ENCODE peak calls at places on chromosome 3, in four cellular contexts. I, U, P and A are unnamed samples.

GRCh38 chr3:171342200-171342599 is 118.0 kb downstream of the TNIK start:
- DNase-seq in I (no peak), U (no peak), P (no peak), A (no peak)

GRCh38 chr3:183699238-183699947 is 1.8 kb downstream of the YEATS2 start:
- DNase-seq in I (peak), U (no peak), P (no peak), A (no peak)

GRCh38 chr3:48267782-48268181 is 26.9 kb downstream of the ZNF589 start:
- DNase-seq in I (peak), U (no peak), P (peak), A (no peak)

GRCh38 chr3:48128779-48129178 is 59.4 kb downstream of the CDC25A start:
- DNase-seq in I (no peak), U (no peak), P (no peak), A (no peak)

GRCh38 chr3:30609930-30610701 is 3.7 kb downstream of the TGFBR2 start:
- DNase-seq in I (no peak), U (no peak), P (no peak), A (no peak)

GRCh38 chr3:195112361-195112791 is 158.6 kb downstream of the XXYLT1 start:
- DNase-seq in I (no peak), U (no peak), P (no peak), A (peak)

GRCh38 chr3:184557348-184557950 is 4.1 kb upstream of the EPHB3 start:
- DNase-seq in I (no peak), U (no peak), P (no peak), A (no peak)

GRCh38 chr3:3443482-3443881 is 264.0 kb upstream of the CRBN start:
- DNase-seq in I (no peak), U (no peak), P (no peak), A (no peak)

GRCh38 chr3:139555249-139555648 is 15.7 kb upstream of the RBP1 start:
- DNase-seq in I (no peak), U (no peak), P (no peak), A (no peak)

GRCh38 chr3:13179181-13179580 is 106.0 kb upstream of the IQSEC1 start:
- DNase-seq in I (no peak), U (no peak), P (no peak), A (no peak)

GRCh38 chr3:13465236-13465958 is 14.7 kb upstream of the HDAC11 start:
- DNase-seq in I (no peak), U (no peak), P (no peak), A (no peak)

GRCh38 chr3:186529204-186529999 is 14.8 kb downstream of the CRYGS start:
- DNase-seq in I (no peak), U (no peak), P (no peak), A (no peak)

GRCh38 chr3:148023994-148024393 is 614.8 kb downstream of the ZIC1 start:
- DNase-seq in I (no peak), U (no peak), P (peak), A (peak)

GRCh38 chr3:139122221-139122581 is 77.5 kb upstream of the PRR23C start:
- DNase-seq in I (no peak), U (no peak), P (no peak), A (no peak)

GRCh38 chr3:193960485-193961172 is 175.3 kb upstream of the HES1 start:
- DNase-seq in I (peak), U (no peak), P (peak), A (peak)

GRCh38 chr3:72015463-72015862 is 230.5 kb upstream of the PROK2 start:
- DNase-seq in I (no peak), U (no peak), P (no peak), A (no peak)

GRCh38 chr3:25683410-25683809 is 18.7 kb upstream of the TOP2B start:
- DNase-seq in I (no peak), U (no peak), P (no peak), A (no peak)

GRCh38 chr3:172461530-172462138 is 13.4 kb upstream of the GHSR start:
- DNase-seq in I (no peak), U (no peak), P (no peak), A (no peak)

GRCh38 chr3:42544492-42545283 is 37.1 kb downstream of the SEC22C start:
- DNase-seq in I (peak), U (no peak), P (peak), A (peak)

GRCh38 chr3:197426161-197426566 is 127.8 kb upstream of the DLG1 start:
- DNase-seq in I (no peak), U (no peak), P (no peak), A (no peak)

DNA sequence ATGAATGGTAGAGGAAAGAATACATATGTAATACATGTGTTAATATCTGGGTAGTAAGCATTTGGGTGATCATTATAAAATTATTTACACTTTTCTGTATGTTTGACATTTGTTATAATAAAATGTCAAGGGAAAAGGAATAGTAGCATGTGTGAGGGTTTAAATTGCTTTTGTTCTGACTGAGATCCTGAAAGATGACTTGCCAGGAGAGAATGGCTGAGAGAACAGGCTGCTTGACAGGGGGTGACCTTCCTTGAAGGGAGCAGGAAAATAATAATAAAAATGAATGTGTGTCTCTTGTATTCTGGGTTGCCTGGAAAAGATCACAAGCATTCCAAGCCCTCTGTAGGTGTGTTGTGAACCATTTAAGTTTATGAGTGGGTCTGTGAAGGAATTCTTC is 1178.9 kb downstream of the ZPLD1 start:
- DNase-seq in I (no peak), U (no peak), P (no peak), A (no peak)
- TF ChIP-seq POLR2AphosphoS5 in I (no peak), U (no peak), P (no peak), A (no peak)

GRCh38 chr3:154040283-154040682 is 80.9 kb upstream of the ARHGEF26 start:
- DNase-seq in I (no peak), U (peak), P (peak), A (no peak)
- TF ChIP-seq CTCF in I (peak), U (peak), P (peak), A (no peak)

GRCh38 chr3:33420966-33421365 is 19.2 kb downstream of the UBP1 start:
- DNase-seq in I (no peak), U (no peak), P (no peak), A (no peak)
- TF ChIP-seq POLR2AphosphoS5 in I (no peak), U (no peak), P (no peak), A (no peak)

GRCh38 chr3:97821413-97821809 is 400 bp upstream of the CRYBG3 start:
- DNase-seq in I (peak), U (no peak), P (no peak), A (peak)
- TF ChIP-seq CTCF in I (no peak), U (no peak), P (no peak), A (peak)

DNA sequence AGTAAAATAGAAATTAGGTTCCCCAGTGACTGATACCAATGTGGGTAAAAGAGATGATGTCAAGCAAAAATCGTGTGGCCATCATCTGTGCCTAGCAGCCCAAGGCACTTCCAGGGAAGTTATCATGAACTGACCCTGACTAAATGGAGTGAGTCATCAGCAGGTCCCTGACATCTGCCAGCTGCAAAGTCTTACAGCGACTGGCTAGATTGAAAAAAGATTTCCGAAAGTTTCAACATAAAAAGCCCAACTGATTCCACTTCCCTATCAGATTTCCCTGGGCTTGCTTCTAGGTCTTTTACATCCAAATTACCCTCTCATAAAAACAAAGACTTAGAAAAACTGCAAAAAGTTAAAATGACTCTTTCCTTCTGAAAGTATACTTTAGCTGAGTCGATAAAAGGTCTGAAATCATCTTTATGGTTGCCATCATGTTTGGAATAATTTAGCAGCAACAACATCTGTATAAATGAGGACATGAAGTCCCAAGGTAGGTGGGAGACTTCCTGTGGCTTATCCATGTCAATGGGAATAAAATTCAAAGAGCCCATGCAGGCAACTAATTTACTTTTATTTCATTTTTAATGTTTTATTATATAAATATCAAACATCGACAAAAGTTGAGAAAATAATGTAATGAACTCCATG is 342.8 kb downstream of the ERC2 start:
- DNase-seq in I (no peak), U (no peak), P (peak), A (peak)
- TF ChIP-seq POLR2AphosphoS5 in I (no peak), U (no peak), P (peak), A (peak)